ENCODE peak calls at places on chromosome 16, in ten cellular contexts. One of them, this sample, is unnamed.

GRCh38 chr16:11410382-11411058 is 65.3 kb downstream of the RMI2 start:
- DNase-seq in neural crest cell: no peak
- DNase-seq in progenitor cell of endocrine pancreas: no peak
- DNase-seq in stomach: no peak
- DNase-seq in PC-3: no peak
- DNase-seq in cardiac muscle cell: no peak
- DNase-seq in heart right ventricle: no peak
- DNase-seq in A549: no peak
- DNase-seq in nephron progenitor cell: no peak
- DNase-seq in AG04449: no peak
- DNase-seq in this sample: no peak

GRCh38 chr16:78761427-78761826 is 662.0 kb downstream of the WWOX start:
- DNase-seq in heart right ventricle: no peak
- DNase-seq in cardiac muscle cell: no peak
- DNase-seq in stomach: no peak
- DNase-seq in AG04449: no peak
- DNase-seq in neural crest cell: no peak
- DNase-seq in PC-3: no peak
- DNase-seq in nephron progenitor cell: no peak
- DNase-seq in progenitor cell of endocrine pancreas: no peak
- DNase-seq in A549: no peak
- DNase-seq in this sample: no peak

GRCh38 chr16:85349413-85350145 is 237.3 kb upstream of the CIBAR2 start:
- DNase-seq in neural crest cell: no peak
- DNase-seq in PC-3: no peak
- DNase-seq in progenitor cell of endocrine pancreas: no peak
- DNase-seq in cardiac muscle cell: no peak
- DNase-seq in A549: no peak
- DNase-seq in stomach: no peak
- DNase-seq in heart right ventricle: no peak
- DNase-seq in nephron progenitor cell: no peak
- DNase-seq in AG04449: no peak
- DNase-seq in this sample: no peak

GRCh38 chr16:48330133-48330846 is 54.9 kb downstream of the SIAH1 start:
- DNase-seq in A549: no peak
- DNase-seq in heart right ventricle: no peak
- DNase-seq in progenitor cell of endocrine pancreas: no peak
- DNase-seq in AG04449: no peak
- DNase-seq in stomach: no peak
- DNase-seq in nephron progenitor cell: no peak
- DNase-seq in cardiac muscle cell: no peak
- DNase-seq in neural crest cell: no peak
- DNase-seq in PC-3: no peak
- DNase-seq in this sample: no peak

GRCh38 chr16:58733248-58733670 is 857 bp downstream of the GOT2 start:
- DNase-seq in A549: no peak
- DNase-seq in nephron progenitor cell: peak; percentile 60
- DNase-seq in AG04449: no peak
- DNase-seq in progenitor cell of endocrine pancreas: no peak
- DNase-seq in cardiac muscle cell: no peak
- DNase-seq in PC-3: no peak
- DNase-seq in stomach: no peak
- DNase-seq in neural crest cell: no peak
- DNase-seq in heart right ventricle: no peak
- DNase-seq in this sample: no peak

GRCh38 chr16:10616744-10617640 is 36.6 kb upstream of the EMP2 start:
- DNase-seq in A549: no peak
- DNase-seq in PC-3: peak; percentile 75
- DNase-seq in AG04449: no peak
- DNase-seq in heart right ventricle: peak; percentile 76
- DNase-seq in neural crest cell: peak; percentile 31
- DNase-seq in cardiac muscle cell: peak; percentile 77
- DNase-seq in stomach: peak; percentile 73
- DNase-seq in progenitor cell of endocrine pancreas: no peak
- DNase-seq in nephron progenitor cell: peak; percentile 42
- DNase-seq in this sample: peak; percentile 62

GRCh38 chr16:17469742-17470001 is 1.1 kb downstream of the XYLT1 start:
- DNase-seq in cardiac muscle cell: no peak
- DNase-seq in progenitor cell of endocrine pancreas: no peak
- DNase-seq in AG04449: no peak
- DNase-seq in nephron progenitor cell: no peak
- DNase-seq in stomach: no peak
- DNase-seq in PC-3: no peak
- DNase-seq in neural crest cell: no peak
- DNase-seq in A549: no peak
- DNase-seq in heart right ventricle: no peak
- DNase-seq in this sample: no peak

GRCh38 chr16:81486555-81487061 is 42.0 kb downstream of the CMIP start:
- DNase-seq in A549: no peak
- DNase-seq in neural crest cell: no peak
- DNase-seq in AG04449: no peak
- DNase-seq in PC-3: no peak
- DNase-seq in nephron progenitor cell: no peak
- DNase-seq in progenitor cell of endocrine pancreas: no peak
- DNase-seq in stomach: peak; percentile 31
- DNase-seq in heart right ventricle: peak; percentile 59
- DNase-seq in cardiac muscle cell: no peak
- DNase-seq in this sample: no peak

GRCh38 chr16:13919683-13920509 is at the start of gene ERCC4:
- DNase-seq in neural crest cell: peak; percentile 99
- DNase-seq in cardiac muscle cell: peak; percentile 100
- DNase-seq in AG04449: peak; percentile 94
- DNase-seq in progenitor cell of endocrine pancreas: peak; percentile 99
- DNase-seq in nephron progenitor cell: peak; percentile 100
- DNase-seq in PC-3: peak; percentile 98
- DNase-seq in heart right ventricle: peak; percentile 100
- DNase-seq in A549: peak; percentile 93
- DNase-seq in stomach: peak; percentile 100
- DNase-seq in this sample: peak; percentile 99

GRCh38 chr16:13920510-13920818 is 510 bp downstream of the ERCC4 start:
- DNase-seq in AG04449: no peak
- DNase-seq in cardiac muscle cell: no peak
- DNase-seq in heart right ventricle: no peak
- DNase-seq in nephron progenitor cell: no peak
- DNase-seq in PC-3: no peak
- DNase-seq in neural crest cell: no peak
- DNase-seq in progenitor cell of endocrine pancreas: no peak
- DNase-seq in stomach: no peak
- DNase-seq in A549: no peak
- DNase-seq in this sample: no peak

GRCh38 chr16:13926507-13926906 is 6.6 kb downstream of the ERCC4 start:
- DNase-seq in progenitor cell of endocrine pancreas: no peak
- DNase-seq in neural crest cell: no peak
- DNase-seq in cardiac muscle cell: no peak
- DNase-seq in nephron progenitor cell: no peak
- DNase-seq in AG04449: no peak
- DNase-seq in PC-3: peak; percentile 32
- DNase-seq in heart right ventricle: no peak
- DNase-seq in stomach: no peak
- DNase-seq in A549: no peak
- DNase-seq in this sample: no peak

GRCh38 chr16:13921328-13921727 is 1.4 kb downstream of the ERCC4 start:
- DNase-seq in neural crest cell: no peak
- DNase-seq in cardiac muscle cell: no peak
- DNase-seq in AG04449: no peak
- DNase-seq in nephron progenitor cell: no peak
- DNase-seq in PC-3: no peak
- DNase-seq in progenitor cell of endocrine pancreas: no peak
- DNase-seq in A549: no peak
- DNase-seq in heart right ventricle: no peak
- DNase-seq in stomach: no peak
- DNase-seq in this sample: no peak

DNA sequence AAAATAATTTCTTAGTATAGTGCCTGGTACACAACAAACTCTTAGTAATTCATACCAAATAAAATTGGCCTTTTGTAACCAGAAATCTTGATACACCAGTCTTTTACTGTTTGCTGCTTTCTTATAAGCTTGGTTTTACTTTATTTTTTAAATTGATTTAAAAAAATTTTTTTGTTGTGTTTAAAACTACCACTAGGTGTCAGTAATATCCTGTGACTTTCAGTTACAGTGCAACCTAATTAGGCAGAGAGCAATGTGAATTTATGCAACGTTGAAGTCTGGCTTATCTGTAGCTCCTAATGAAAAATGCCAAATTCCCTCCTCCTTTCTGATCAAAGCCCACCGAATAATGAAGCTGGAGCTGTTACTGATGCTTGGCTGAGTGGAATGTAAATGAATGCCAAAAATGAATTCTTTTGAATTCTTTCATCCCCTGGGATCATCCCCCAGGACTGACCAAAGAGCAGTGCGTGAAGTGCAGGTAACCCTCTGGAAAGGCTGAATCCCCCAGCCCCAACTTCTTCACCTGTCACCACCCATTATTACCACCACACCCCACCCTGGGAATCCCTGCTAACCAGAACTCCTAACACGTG is 3.8 kb downstream of the ERCC4 start:
- DNase-seq in neural crest cell: no peak
- DNase-seq in cardiac muscle cell: peak; percentile 55
- DNase-seq in stomach: no peak
- DNase-seq in progenitor cell of endocrine pancreas: no peak
- DNase-seq in heart right ventricle: no peak
- DNase-seq in A549: peak; percentile 36
- DNase-seq in AG04449: no peak
- DNase-seq in nephron progenitor cell: no peak
- DNase-seq in PC-3: peak; percentile 69
- DNase-seq in this sample: no peak
- TF ChIP-seq CTCF in neural crest cell: peak; percentile 79
- TF ChIP-seq CTCF in cardiac muscle cell: peak; percentile 38
- TF ChIP-seq CTCF in stomach: peak; percentile 74
- TF ChIP-seq CTCF in progenitor cell of endocrine pancreas: peak; percentile 70
- TF ChIP-seq CTCF in heart right ventricle: peak; percentile 81
- TF ChIP-seq CTCF in A549: peak; percentile 89
- TF ChIP-seq CTCF in AG04449: no peak
- TF ChIP-seq CTCF in nephron progenitor cell: peak; percentile 69
- TF ChIP-seq CTCF in PC-3: peak; percentile 54
- TF ChIP-seq CTCF in this sample: peak; percentile 85

GRCh38 chr16:88013766-88014165 is 62.5 kb downstream of the BANP start:
- DNase-seq in nephron progenitor cell: no peak
- DNase-seq in progenitor cell of endocrine pancreas: no peak
- DNase-seq in cardiac muscle cell: no peak
- DNase-seq in stomach: peak; percentile 29
- DNase-seq in AG04449: no peak
- DNase-seq in PC-3: peak; percentile 4
- DNase-seq in heart right ventricle: no peak
- DNase-seq in neural crest cell: no peak
- DNase-seq in A549: no peak
- DNase-seq in this sample: no peak

GRCh38 chr16:88013091-88013609 is 61.9 kb downstream of the BANP start:
- DNase-seq in nephron progenitor cell: peak; percentile 36
- DNase-seq in neural crest cell: no peak
- DNase-seq in A549: no peak
- DNase-seq in heart right ventricle: no peak
- DNase-seq in stomach: peak; percentile 46
- DNase-seq in PC-3: no peak
- DNase-seq in AG04449: no peak
- DNase-seq in progenitor cell of endocrine pancreas: no peak
- DNase-seq in cardiac muscle cell: peak; percentile 40
- DNase-seq in this sample: no peak

GRCh38 chr16:88010971-88011483 is 59.8 kb downstream of the BANP start:
- DNase-seq in cardiac muscle cell: no peak
- DNase-seq in heart right ventricle: no peak
- DNase-seq in A549: no peak
- DNase-seq in stomach: no peak
- DNase-seq in nephron progenitor cell: no peak
- DNase-seq in PC-3: no peak
- DNase-seq in neural crest cell: no peak
- DNase-seq in AG04449: no peak
- DNase-seq in progenitor cell of endocrine pancreas: no peak
- DNase-seq in this sample: no peak

GRCh38 chr16:88010343-88010970 is 59.2 kb downstream of the BANP start:
- DNase-seq in neural crest cell: no peak
- DNase-seq in cardiac muscle cell: no peak
- DNase-seq in progenitor cell of endocrine pancreas: no peak
- DNase-seq in stomach: peak; percentile 16
- DNase-seq in A549: no peak
- DNase-seq in AG04449: no peak
- DNase-seq in PC-3: no peak
- DNase-seq in heart right ventricle: no peak
- DNase-seq in nephron progenitor cell: no peak
- DNase-seq in this sample: no peak

DNA sequence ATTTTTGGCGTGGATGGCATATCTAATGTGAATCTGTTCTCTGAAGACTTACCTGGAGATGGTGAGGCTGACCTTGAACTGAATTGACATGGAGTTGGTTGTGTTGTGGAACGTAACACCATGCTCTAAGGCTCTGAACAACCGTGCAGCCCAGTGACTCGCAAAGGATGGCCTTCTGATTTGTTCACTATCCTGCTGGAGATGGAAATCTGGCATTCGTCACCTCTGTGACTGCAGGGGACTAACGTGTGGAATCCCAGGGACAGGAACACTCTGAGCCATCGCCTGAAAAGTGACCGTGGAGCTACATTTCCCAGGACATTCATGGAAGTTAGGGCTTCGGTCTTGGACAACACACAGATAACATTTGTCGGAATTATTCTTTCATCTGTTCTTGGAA is 61.1 kb downstream of the BANP start:
- DNase-seq in progenitor cell of endocrine pancreas: no peak
- DNase-seq in A549: no peak
- DNase-seq in heart right ventricle: no peak
- DNase-seq in nephron progenitor cell: no peak
- DNase-seq in stomach: peak; percentile 11
- DNase-seq in AG04449: no peak
- DNase-seq in PC-3: no peak
- DNase-seq in neural crest cell: no peak
- DNase-seq in cardiac muscle cell: no peak
- DNase-seq in this sample: no peak
- TF ChIP-seq CTCF in progenitor cell of endocrine pancreas: no peak
- TF ChIP-seq CTCF in A549: no peak
- TF ChIP-seq CTCF in heart right ventricle: no peak
- TF ChIP-seq CTCF in nephron progenitor cell: no peak
- TF ChIP-seq CTCF in stomach: no peak
- TF ChIP-seq CTCF in AG04449: no peak
- TF ChIP-seq CTCF in PC-3: no peak
- TF ChIP-seq CTCF in neural crest cell: no peak
- TF ChIP-seq CTCF in cardiac muscle cell: no peak
- TF ChIP-seq CTCF in this sample: no peak

GRCh38 chr16:21260870-21261791 is 17.0 kb downstream of the CRYM start:
- DNase-seq in stomach: peak; percentile 60
- DNase-seq in neural crest cell: no peak
- DNase-seq in A549: peak; percentile 94
- DNase-seq in AG04449: peak; percentile 44
- DNase-seq in PC-3: peak; percentile 64
- DNase-seq in heart right ventricle: no peak
- DNase-seq in progenitor cell of endocrine pancreas: no peak
- DNase-seq in nephron progenitor cell: no peak
- DNase-seq in cardiac muscle cell: no peak
- DNase-seq in this sample: no peak
- TF ChIP-seq CTCF in stomach: no peak
- TF ChIP-seq CTCF in neural crest cell: no peak
- TF ChIP-seq CTCF in A549: no peak
- TF ChIP-seq CTCF in AG04449: no peak
- TF ChIP-seq CTCF in PC-3: no peak
- TF ChIP-seq CTCF in heart right ventricle: no peak
- TF ChIP-seq CTCF in progenitor cell of endocrine pancreas: no peak
- TF ChIP-seq CTCF in nephron progenitor cell: no peak
- TF ChIP-seq CTCF in cardiac muscle cell: no peak
- TF ChIP-seq CTCF in this sample: no peak

DNA sequence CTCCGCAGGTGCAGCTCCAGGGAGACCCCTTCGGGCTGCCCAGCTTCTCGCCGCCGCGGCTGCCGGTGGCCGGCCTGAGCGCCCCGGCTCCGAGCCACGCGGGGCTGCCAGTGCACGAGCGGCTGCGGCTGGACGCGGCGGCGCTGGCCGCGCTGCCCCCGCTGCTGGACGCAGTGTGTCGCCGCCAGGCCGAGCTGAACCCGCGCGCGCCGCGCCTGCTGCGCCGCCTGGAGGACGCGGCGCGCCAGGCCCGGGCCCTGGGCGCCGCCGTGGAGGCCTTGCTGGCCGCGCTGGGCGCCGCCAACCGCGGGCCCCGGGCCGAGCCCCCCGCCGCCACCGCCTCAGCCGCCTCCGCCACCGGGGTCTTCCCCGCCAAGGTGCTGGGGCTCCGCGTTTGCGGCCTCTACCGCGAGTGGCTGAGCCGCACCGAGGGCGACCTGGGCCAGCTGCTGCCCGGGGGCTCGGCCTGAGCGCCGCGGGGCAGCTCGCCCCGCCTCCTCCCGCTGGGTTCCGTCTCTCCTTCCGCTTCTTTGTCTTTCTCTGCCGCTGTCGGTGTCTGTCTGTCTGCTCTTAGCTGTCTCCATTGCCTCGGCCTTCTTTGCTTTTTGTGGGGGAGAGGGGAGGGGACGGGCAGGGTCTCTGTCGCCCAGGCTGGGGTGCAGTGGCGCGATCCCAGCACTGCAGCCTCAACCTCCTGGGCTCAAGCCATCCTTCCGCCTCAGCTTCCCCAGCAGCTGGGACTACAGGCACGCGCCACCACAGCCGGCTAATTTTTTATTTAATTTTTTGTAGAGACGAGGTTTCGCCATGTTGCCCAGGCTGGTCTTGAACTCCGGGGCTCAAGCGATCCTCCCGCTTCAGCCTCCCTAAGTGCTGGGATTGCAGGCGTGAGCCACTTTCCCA is 5.9 kb downstream of the CTF1 start:
- DNase-seq in heart right ventricle: peak; percentile 79
- DNase-seq in neural crest cell: peak; percentile 72
- DNase-seq in AG04449: no peak
- DNase-seq in stomach: peak; percentile 77
- DNase-seq in A549: peak; percentile 82
- DNase-seq in cardiac muscle cell: peak; percentile 89
- DNase-seq in PC-3: peak; percentile 62
- DNase-seq in nephron progenitor cell: peak; percentile 81
- DNase-seq in progenitor cell of endocrine pancreas: peak; percentile 64
- DNase-seq in this sample: peak; percentile 75
- TF ChIP-seq CTCF in heart right ventricle: peak; percentile 19
- TF ChIP-seq CTCF in neural crest cell: peak; percentile 42
- TF ChIP-seq CTCF in AG04449: peak; percentile 7
- TF ChIP-seq CTCF in stomach: no peak
- TF ChIP-seq CTCF in A549: peak; percentile 79
- TF ChIP-seq CTCF in cardiac muscle cell: no peak
- TF ChIP-seq CTCF in PC-3: no peak
- TF ChIP-seq CTCF in nephron progenitor cell: no peak
- TF ChIP-seq CTCF in progenitor cell of endocrine pancreas: peak; percentile 45
- TF ChIP-seq CTCF in this sample: no peak

This sample was measured in mesothelial cell of epicardium.